ENCODE peak calls at places on chromosomes 5 and 9, in five cellular contexts. One of them, this sample, is unnamed.

GRCh38 chr9:4970970-4971641 is 14.0 kb upstream of the JAK2 start:
- DNase-seq in activated naive CD4-positive, alpha-beta T cell: no peak
- DNase-seq in aorta: no peak
- DNase-seq in upper lobe of right lung: no peak
- DNase-seq in naive thymus-derived CD8-positive, alpha-beta T cell: no peak
- DNase-seq in this sample: no peak

GRCh38 chr9:92115977-92116285 is 718 bp upstream of the SPTLC1 start:
- DNase-seq in activated naive CD4-positive, alpha-beta T cell: no peak
- DNase-seq in aorta: no peak
- DNase-seq in upper lobe of right lung: no peak
- DNase-seq in naive thymus-derived CD8-positive, alpha-beta T cell: no peak
- DNase-seq in this sample: no peak

GRCh38 chr5:39214912-39215709 is 4.3 kb downstream of the FYB1 start:
- DNase-seq in activated naive CD4-positive, alpha-beta T cell: peak
- DNase-seq in aorta: no peak
- DNase-seq in upper lobe of right lung: no peak
- DNase-seq in naive thymus-derived CD8-positive, alpha-beta T cell: peak
- DNase-seq in this sample: no peak

GRCh38 chr9:77954018-77954417 is 77.6 kb downstream of the GNAQ start:
- DNase-seq in activated naive CD4-positive, alpha-beta T cell: no peak
- DNase-seq in aorta: no peak
- DNase-seq in upper lobe of right lung: no peak
- DNase-seq in naive thymus-derived CD8-positive, alpha-beta T cell: no peak
- DNase-seq in this sample: no peak

GRCh38 chr9:135990468-135991429 is 29.6 kb upstream of the UBAC1 start:
- DNase-seq in activated naive CD4-positive, alpha-beta T cell: peak
- DNase-seq in aorta: no peak
- DNase-seq in upper lobe of right lung: no peak
- DNase-seq in naive thymus-derived CD8-positive, alpha-beta T cell: peak
- DNase-seq in this sample: no peak

GRCh38 chr5:594241-594860 is 17.8 kb upstream of the CEP72 start:
- DNase-seq in activated naive CD4-positive, alpha-beta T cell: no peak
- DNase-seq in aorta: no peak
- DNase-seq in upper lobe of right lung: peak
- DNase-seq in naive thymus-derived CD8-positive, alpha-beta T cell: no peak
- DNase-seq in this sample: no peak

GRCh38 chr9:17995031-17995430 is 416.2 kb downstream of the SH3GL2 start:
- DNase-seq in activated naive CD4-positive, alpha-beta T cell: no peak
- DNase-seq in aorta: no peak
- DNase-seq in upper lobe of right lung: no peak
- DNase-seq in naive thymus-derived CD8-positive, alpha-beta T cell: no peak
- DNase-seq in this sample: no peak

GRCh38 chr9:133889498-133890301 is 102.4 kb downstream of the VAV2 start:
- DNase-seq in activated naive CD4-positive, alpha-beta T cell: no peak
- DNase-seq in aorta: no peak
- DNase-seq in upper lobe of right lung: no peak
- DNase-seq in naive thymus-derived CD8-positive, alpha-beta T cell: no peak
- DNase-seq in this sample: no peak

GRCh38 chr9:107612136-107612535 is 122.6 kb upstream of the KLF4 start:
- DNase-seq in activated naive CD4-positive, alpha-beta T cell: no peak
- DNase-seq in aorta: peak
- DNase-seq in upper lobe of right lung: peak
- DNase-seq in naive thymus-derived CD8-positive, alpha-beta T cell: no peak
- DNase-seq in this sample: peak

GRCh38 chr5:119304439-119304838 is 51.4 kb upstream of the TNFAIP8 start:
- DNase-seq in activated naive CD4-positive, alpha-beta T cell: no peak
- DNase-seq in aorta: no peak
- DNase-seq in upper lobe of right lung: no peak
- DNase-seq in naive thymus-derived CD8-positive, alpha-beta T cell: no peak
- DNase-seq in this sample: no peak

GRCh38 chr9:122370303-122370702 is 521 bp upstream of the PTGS1 start:
- DNase-seq in activated naive CD4-positive, alpha-beta T cell: no peak
- DNase-seq in aorta: peak
- DNase-seq in upper lobe of right lung: peak
- DNase-seq in naive thymus-derived CD8-positive, alpha-beta T cell: no peak
- DNase-seq in this sample: no peak

GRCh38 chr9:21696411-21696865 is 106.0 kb upstream of the MTAP start:
- DNase-seq in activated naive CD4-positive, alpha-beta T cell: no peak
- DNase-seq in aorta: no peak
- DNase-seq in upper lobe of right lung: no peak
- DNase-seq in naive thymus-derived CD8-positive, alpha-beta T cell: no peak
- DNase-seq in this sample: no peak

GRCh38 chr9:97041898-97042297 is 3.0 kb upstream of the CTSV start:
- DNase-seq in activated naive CD4-positive, alpha-beta T cell: no peak
- DNase-seq in aorta: no peak
- DNase-seq in upper lobe of right lung: no peak
- DNase-seq in naive thymus-derived CD8-positive, alpha-beta T cell: no peak
- DNase-seq in this sample: no peak

GRCh38 chr5:89556215-89557009 is 673.4 kb upstream of the MEF2C start:
- DNase-seq in activated naive CD4-positive, alpha-beta T cell: no peak
- DNase-seq in aorta: no peak
- DNase-seq in upper lobe of right lung: no peak
- DNase-seq in naive thymus-derived CD8-positive, alpha-beta T cell: no peak
- DNase-seq in this sample: no peak

GRCh38 chr5:1390861-1391600 is 46.1 kb upstream of the CLPTM1L start:
- DNase-seq in activated naive CD4-positive, alpha-beta T cell: no peak
- DNase-seq in aorta: no peak
- DNase-seq in upper lobe of right lung: no peak
- DNase-seq in naive thymus-derived CD8-positive, alpha-beta T cell: no peak
- DNase-seq in this sample: no peak

GRCh38 chr9:131636593-131636992 is 91.3 kb downstream of the PRRT1B start:
- DNase-seq in activated naive CD4-positive, alpha-beta T cell: no peak
- DNase-seq in aorta: no peak
- DNase-seq in upper lobe of right lung: no peak
- DNase-seq in naive thymus-derived CD8-positive, alpha-beta T cell: no peak
- DNase-seq in this sample: no peak

GRCh38 chr9:84322830-84323229 is 17.7 kb downstream of the SLC28A3 start:
- DNase-seq in activated naive CD4-positive, alpha-beta T cell: no peak
- DNase-seq in aorta: no peak
- DNase-seq in upper lobe of right lung: no peak
- DNase-seq in naive thymus-derived CD8-positive, alpha-beta T cell: no peak
- DNase-seq in this sample: no peak

GRCh38 chr5:10595305-10595677 is 31.4 kb downstream of the ANKRD33B start:
- DNase-seq in activated naive CD4-positive, alpha-beta T cell: no peak
- DNase-seq in aorta: no peak
- DNase-seq in upper lobe of right lung: no peak
- DNase-seq in naive thymus-derived CD8-positive, alpha-beta T cell: no peak
- DNase-seq in this sample: peak

This sample was measured in tibial artery.